ENCODE peak calls at places on chromosomes 16 and 17, in nine cellular contexts. B is Caki2; E is activated naive CD8-positive, alpha-beta T cell treated with anti-CD3 and anti-CD28 coated beads for 36 hours; R is ELR; N is left ventricle myocardium inferior; U is kidney tubule cell; H is PC-3; D is activated gamma-delta T cell treated with Interleukin-2 at 50 U/mL for 16 hours; X is stimulated activated naive CD8-positive, alpha-beta T cell treated with anti-CD3 and anti-CD28 coated beads, Interleukin-15, amount 100 ng/mL, for 72 hours. C is an unnamed sample.

GRCh38 chr17:40317345-40317873 is 8.4 kb downstream of the RARA start:
- DNase-seq in B (peak; percentile 70), H (peak; percentile 61), N (peak; percentile 57), U (peak; percentile 77), D (no peak), X (no peak), E (peak; percentile 47), R (peak; percentile 87), C (peak; percentile 34)

GRCh38 chr17:19728114-19728495 is 11.7 kb upstream of the SLC47A2 start:
- DNase-seq in U (peak; percentile 44), N (peak; percentile 88), E (no peak), X (no peak), H (peak; percentile 59), D (no peak), R (peak; percentile 13), B (peak; percentile 75), C (no peak)

GRCh38 chr16:84054916-84055315 is 12.3 kb upstream of the SLC38A8 start:
- DNase-seq in E (no peak), D (no peak), X (no peak), N (no peak), B (no peak), R (no peak), H (no peak), U (no peak), C (no peak)

GRCh38 chr16:28166394-28167208 is 45.2 kb downstream of the XPO6 start:
- DNase-seq in R (peak; percentile 79), D (no peak), H (peak; percentile 80), B (peak; percentile 57), U (peak; percentile 88), N (no peak), X (peak; percentile 62), E (peak; percentile 28), C (no peak)

GRCh38 chr16:55225972-55226542 is 97.9 kb upstream of the IRX6 start:
- DNase-seq in U (peak; percentile 16), X (no peak), D (no peak), N (no peak), R (no peak), E (no peak), H (no peak), B (no peak), C (no peak)

GRCh38 chr17:57915532-57915931 is 39.7 kb downstream of the CUEDC1 start:
- DNase-seq in E (no peak), D (no peak), R (no peak), N (no peak), X (no peak), B (no peak), U (no peak), H (no peak), C (no peak)

GRCh38 chr17:16444258-16444886 is 29.0 kb downstream of the TRPV2 start:
- DNase-seq in X (no peak), B (peak; percentile 53), N (no peak), E (no peak), D (no peak), R (peak; percentile 62), U (peak; percentile 46), H (peak; percentile 27), C (no peak)

GRCh38 chr16:67995423-67995822 is 3.9 kb downstream of the DPEP2 start:
- DNase-seq in U (no peak), N (no peak), R (peak; percentile 55), E (peak; percentile 55), X (peak; percentile 49), B (no peak), H (no peak), D (no peak), C (no peak)

GRCh38 chr17:74010903-74011302 is 192.6 kb upstream of the RPL38 start:
- DNase-seq in X (no peak), R (no peak), U (no peak), N (no peak), E (no peak), B (no peak), H (no peak), D (no peak), C (no peak)

GRCh38 chr16:61432421-61432820 is 603.8 kb downstream of the CDH8 start:
- DNase-seq in E (no peak), H (peak; percentile 5), R (no peak), B (no peak), D (no peak), X (no peak), U (no peak), N (no peak), C (no peak)

GRCh38 chr16:55664786-55665407 is 9.1 kb downstream of the SLC6A2 start:
- DNase-seq in X (no peak), D (no peak), R (no peak), H (no peak), E (no peak), U (no peak), N (no peak), B (no peak), C (no peak)

GRCh38 chr17:12664252-12664651 is 1.4 kb upstream of the MYOCD start:
- DNase-seq in D (no peak), H (no peak), X (no peak), N (no peak), U (no peak), B (no peak), R (no peak), E (no peak), C (no peak)

C was measured in T1000.